ENCODE peak calls at places on chromosomes 4 and X, in five cellular contexts. G, F, O, D and S are unnamed samples.
A peak's percentile ranks its signal among the peaks of the same experiment; 100 is the strongest.

GRCh38 chr4:73735231-73735630 is 5.1 kb upstream of the CXCL8 start:
- DNase-seq in D (no peak), F (peak; percentile 91), G (no peak), O (no peak), S (peak; percentile 50)

GRCh38 chrX:123648028-123648810 is 84.6 kb downstream of the THOC2 start:
- DNase-seq in G (peak; percentile 65), D (peak; percentile 33), F (peak; percentile 67), O (peak; percentile 56), S (peak; percentile 87)

GRCh38 chr4:111991797-111992196 is 153.5 kb upstream of the FAM241A start:
- DNase-seq in G (peak; percentile 55), D (peak; percentile 11), F (peak; percentile 92), O (no peak), S (peak; percentile 76)

GRCh38 chr4:184386271-184386781 is 88.0 kb downstream of the IRF2 start:
- DNase-seq in G (no peak), O (no peak), F (no peak), D (no peak), S (no peak)

GRCh38 chr4:112128452-112128851 is 16.8 kb upstream of the FAM241A start:
- DNase-seq in D (no peak), O (no peak), F (no peak), G (no peak), S (no peak)

GRCh38 chr4:38819569-38819968 is 15.0 kb upstream of the TLR1 start:
- DNase-seq in D (no peak), G (no peak), F (no peak), O (no peak), S (peak; percentile 70)

GRCh38 chrX:53481816-53482485 is 47.8 kb upstream of the HSD17B10 start:
- DNase-seq in O (no peak), F (peak; percentile 73), D (peak; percentile 73), G (peak; percentile 61), S (peak; percentile 76)

GRCh38 chrX:101265869-101266428 is 25.2 kb downstream of the TAF7L start:
- DNase-seq in F (peak; percentile 90), D (no peak), O (no peak), G (peak; percentile 75), S (peak; percentile 65)

GRCh38 chr4:41319553-41319952 is 62.8 kb downstream of the UCHL1 start:
- DNase-seq in D (peak; percentile 29), O (no peak), F (no peak), G (no peak), S (peak; percentile 34)

GRCh38 chr4:8279321-8280157 is 10.0 kb downstream of the HTRA3 start:
- DNase-seq in D (no peak), O (peak; percentile 29), G (no peak), F (no peak), S (no peak)

GRCh38 chr4:53702334-53703266 is 111.3 kb upstream of the LNX1 start:
- DNase-seq in G (peak; percentile 77), D (peak; percentile 10), F (peak; percentile 84), O (peak; percentile 91), S (peak; percentile 91)

GRCh38 chr4:53704329-53704728 is 113.0 kb upstream of the LNX1 start:
- DNase-seq in G (no peak), F (no peak), O (no peak), D (no peak), S (no peak)

GRCh38 chr4:53705151-53705764 is 114.0 kb upstream of the LNX1 start:
- DNase-seq in O (no peak), D (no peak), G (no peak), F (no peak), S (no peak)

GRCh38 chr4:53705972-53706371 is 114.7 kb upstream of the LNX1 start:
- DNase-seq in F (no peak), D (no peak), G (no peak), O (no peak), S (no peak)

GRCh38 chr4:53703267-53703655 is 112.0 kb upstream of the LNX1 start:
- DNase-seq in D (no peak), G (no peak), O (no peak), F (no peak), S (no peak)
- H3K4me3 ChIP-seq in D (no peak overlapping the region), G (peak overlapping the region; percentile 33), O (no peak overlapping the region), F (no peak overlapping the region), S (no peak overlapping the region)

GRCh38 chr4:138242076-138242829 is at the start of gene SLC7A11:
- DNase-seq in F (peak; percentile 98), O (peak; percentile 56), G (peak; percentile 98), D (peak; percentile 20), S (peak; percentile 99)
- TF ChIP-seq CTCF in F (no peak), O (peak; percentile 34), G (no peak), D (no peak), S (peak; percentile 14)

GRCh38 chr4:168815373-168816345 is 194.4 kb downstream of the CBR4 start:
- DNase-seq in D (no peak), O (no peak), F (peak; percentile 39), G (no peak), S (peak; percentile 88)

GRCh38 chr4:168822481-168822880 is 187.6 kb downstream of the CBR4 start:
- DNase-seq in G (no peak), F (no peak), O (no peak), D (no peak), S (no peak)

GRCh38 chr4:168811793-168812651 is 198.0 kb downstream of the CBR4 start:
- DNase-seq in G (peak; percentile 69), F (peak; percentile 86), D (no peak), O (no peak), S (peak; percentile 89)

GRCh38 chr4:168812806-168813205 is 197.2 kb downstream of the CBR4 start:
- DNase-seq in F (no peak), D (no peak), O (no peak), G (no peak), S (no peak)

DNA sequence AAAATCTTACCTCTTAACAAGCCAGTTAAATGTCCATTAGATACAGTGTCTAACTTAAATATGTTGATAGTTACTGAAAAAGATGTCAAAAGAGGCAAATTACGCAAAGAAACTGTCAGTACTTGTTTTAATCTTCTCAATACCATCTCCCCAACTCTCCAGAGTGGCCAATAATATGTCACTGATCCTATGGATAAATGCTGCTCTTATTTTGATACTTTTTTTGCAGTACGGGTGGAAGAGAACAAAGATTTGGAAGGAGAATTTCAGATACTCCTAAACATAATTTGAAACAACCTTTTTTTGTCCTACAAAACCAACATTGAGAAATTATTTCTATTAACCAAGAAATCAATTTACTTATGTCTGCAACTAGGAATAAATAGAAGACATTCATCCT is 192.6 kb downstream of the CBR4 start:
- DNase-seq in O (no peak), F (no peak), D (peak; percentile 25), G (no peak), S (no peak)
- H3K4me3 ChIP-seq in O (no peak overlapping the region), F (no peak overlapping the region), D (peak overlapping the region; percentile 20), G (no peak overlapping the region), S (no peak overlapping the region)

DNA sequence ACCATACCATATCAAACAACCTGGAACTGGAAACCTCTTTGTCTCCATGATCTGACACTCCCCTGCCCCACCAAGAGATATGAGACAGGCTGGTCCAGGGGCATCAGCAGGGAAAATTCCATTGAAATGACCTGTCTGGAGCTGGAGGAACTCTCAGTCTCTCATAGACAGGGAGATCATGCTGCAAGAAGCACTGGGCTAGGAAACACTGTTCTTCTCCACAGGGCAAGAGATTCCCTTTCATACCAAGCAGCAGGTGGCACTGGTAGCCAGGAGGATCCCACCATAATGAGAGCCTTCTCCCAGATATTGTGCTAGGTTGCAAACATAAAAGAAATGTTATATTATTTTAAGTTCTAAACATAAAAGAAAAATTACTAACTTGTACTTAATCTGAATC is 14.5 kb upstream of the NALF2 start:
- DNase-seq in O (no peak), F (no peak), D (no peak), G (no peak), S (no peak)
- TF ChIP-seq CTCF in O (no peak), F (no peak), D (no peak), G (no peak), S (no peak)

GRCh38 chr4:114173968-114174367 is 194.5 kb upstream of the ARSJ start:
- DNase-seq in F (peak; percentile 11), D (no peak), G (no peak), O (no peak), S (no peak)
- H3K4me3 ChIP-seq in F (no peak overlapping the region), D (no peak overlapping the region), G (no peak overlapping the region), O (no peak overlapping the region), S (no peak overlapping the region)

GRCh38 chrX:150536455-150537116 is 31.8 kb upstream of the MTM1 start:
- DNase-seq in O (no peak), D (peak; percentile 7), F (peak; percentile 7), G (no peak), S (no peak)
- TF ChIP-seq CTCF in O (peak; percentile 17), D (no peak), F (peak; percentile 24), G (peak; percentile 41), S (peak; percentile 27)

DNA sequence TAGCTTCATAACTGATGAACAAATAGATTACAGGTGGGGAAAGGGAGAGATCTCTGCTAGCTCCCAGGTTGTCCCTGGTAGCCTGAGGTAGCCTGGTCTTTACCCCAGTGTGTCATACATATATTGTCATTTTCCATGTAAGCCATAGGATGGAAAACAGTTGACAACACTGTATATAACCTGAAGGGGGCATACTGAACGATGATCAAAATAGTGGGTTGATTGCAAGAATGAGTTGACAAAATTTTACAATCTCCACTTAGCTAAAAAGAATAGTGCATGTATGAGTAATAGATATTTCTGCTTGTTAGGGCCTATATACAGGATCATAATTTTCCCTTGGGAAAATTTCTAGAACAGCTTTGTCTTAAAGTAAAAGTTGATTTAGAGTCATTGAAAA is 304.1 kb upstream of the HAND2 start:
- DNase-seq in O (no peak), G (no peak), F (peak; percentile 57), D (peak; percentile 0), S (peak; percentile 24)
- H3K4me3 ChIP-seq in O (no peak overlapping the region), G (no peak overlapping the region), F (no peak overlapping the region), D (no peak overlapping the region), S (no peak overlapping the region)

DNA sequence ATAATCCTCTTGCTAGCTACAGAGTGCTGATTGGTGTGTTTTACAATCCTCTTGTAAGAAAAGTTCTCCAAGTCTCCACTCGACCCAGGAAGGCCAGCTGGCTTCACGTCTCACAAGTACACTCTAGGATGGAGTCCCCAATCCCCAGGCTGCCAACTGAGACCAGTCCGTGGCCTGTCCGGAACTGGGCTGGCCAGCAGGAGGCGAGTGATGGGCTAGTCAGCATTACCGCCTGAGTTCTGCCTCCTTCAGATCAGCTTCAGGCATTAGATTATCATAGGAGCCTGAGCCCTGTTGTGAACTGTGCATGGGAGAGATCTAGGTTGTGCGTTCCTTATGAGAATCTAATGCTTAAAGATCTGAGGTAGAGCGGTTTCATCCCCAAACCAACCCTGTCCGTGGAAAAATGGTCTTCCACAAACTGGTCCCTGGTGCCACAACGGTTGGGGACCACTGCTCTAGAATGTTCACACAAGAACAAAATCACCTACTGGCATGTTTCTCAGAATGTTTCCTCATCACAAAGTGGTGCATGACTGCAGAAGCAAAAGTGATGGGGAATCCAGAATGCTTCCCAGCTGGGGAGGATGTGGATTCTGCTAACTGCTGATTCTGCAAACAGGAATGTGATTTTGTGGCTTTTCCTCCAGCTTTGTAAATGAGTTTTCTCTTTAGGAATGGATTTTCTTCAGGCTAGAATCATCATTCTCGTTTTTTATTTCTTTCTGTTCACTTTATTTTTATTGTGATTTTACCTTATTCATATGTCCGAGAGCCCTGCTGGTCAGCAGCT is 40.9 kb downstream of the SEPTIN11 start:
- DNase-seq in G (peak; percentile 82), F (peak; percentile 96), D (no peak), O (no peak), S (peak; percentile 91)
- TF ChIP-seq CTCF in G (peak; percentile 32), F (no peak), D (no peak), O (no peak), S (peak; percentile 19)